ENCODE peak calls at places on chromosomes 11 and 22, in five cellular contexts. F, X, N, A and I are unnamed samples.

GRCh38 chr11:7413961-7414728 is 71.2 kb upstream of the OLFML1 start:
- DNase-seq in X (no peak), F (no peak), A (no peak), N (no peak), I (no peak)

GRCh38 chr11:12195773-12196172 is 85.4 kb downstream of the MICAL2 start:
- DNase-seq in F (no peak), N (no peak), X (no peak), A (no peak), I (peak)

GRCh38 chr11:128627666-128628342 is 40.4 kb upstream of the ETS1 start:
- DNase-seq in F (no peak), N (no peak), A (no peak), X (no peak), I (peak)

GRCh38 chr22:37601540-37602442 is 6.8 kb upstream of the GGA1 start:
- DNase-seq in F (peak), X (peak), A (peak), N (peak), I (no peak)

GRCh38 chr11:18698341-18699268 is at the start of gene TMEM86A:
- DNase-seq in X (peak), F (no peak), A (peak), N (peak), I (peak)

GRCh38 chr11:105862736-105863367 is 159.2 kb downstream of the MSANTD4 start:
- DNase-seq in N (peak), F (no peak), A (peak), X (peak), I (no peak)

GRCh38 chr11:79794484-79795393 is 353.9 kb upstream of the TENM4 start:
- DNase-seq in A (no peak), X (no peak), F (no peak), N (no peak), I (no peak)

GRCh38 chr22:32842486-32842885 is 41.0 kb downstream of the TIMP3 start:
- DNase-seq in F (no peak), A (no peak), N (no peak), X (no peak), I (no peak)

GRCh38 chr11:9662273-9662672 is 1.6 kb upstream of the SWAP70 start:
- DNase-seq in X (no peak), F (no peak), N (no peak), A (peak), I (no peak)

GRCh38 chr22:28019360-28019759 is 100.3 kb upstream of the PITPNB start:
- DNase-seq in X (no peak), A (no peak), N (peak), F (peak), I (peak)

GRCh38 chr11:705646-706438 is at the start of gene EPS8L2:
- DNase-seq in F (no peak), X (no peak), A (no peak), N (peak), I (peak)

GRCh38 chr22:45995405-45996101 is 18.6 kb upstream of the WNT7B start:
- DNase-seq in A (no peak), N (no peak), X (no peak), F (no peak), I (peak)

GRCh38 chr11:30426781-30427180 is 103.9 kb downstream of the ARL14EP start:
- DNase-seq in A (no peak), F (no peak), X (no peak), N (no peak), I (no peak)

GRCh38 chr11:28834877-28835276 is 726.7 kb downstream of the METTL15 start:
- DNase-seq in A (peak), X (peak), N (peak), F (no peak), I (no peak)

GRCh38 chr11:16905375-16905774 is 108.8 kb downstream of the PLEKHA7 start:
- DNase-seq in X (no peak), A (no peak), F (no peak), N (no peak), I (no peak)

GRCh38 chr22:17135153-17135760 is 14.1 kb upstream of the TMEM121B start:
- DNase-seq in X (no peak), F (no peak), A (no peak), N (no peak), I (no peak)

GRCh38 chr22:50342651-50343540 is at the start of gene PPP6R2:
- DNase-seq in N (peak), A (peak), X (peak), F (no peak), I (peak)
- TF ChIP-seq CTCF in N (no peak), A (no peak), X (no peak), F (no peak), I (peak)

GRCh38 chr22:35257321-35258143 is at the start of gene HMGXB4:
- DNase-seq in N (peak), F (peak), A (peak), X (peak), I (peak)
- TF ChIP-seq CTCF in N (no peak), F (peak), A (no peak), X (no peak), I (no peak)

DNA sequence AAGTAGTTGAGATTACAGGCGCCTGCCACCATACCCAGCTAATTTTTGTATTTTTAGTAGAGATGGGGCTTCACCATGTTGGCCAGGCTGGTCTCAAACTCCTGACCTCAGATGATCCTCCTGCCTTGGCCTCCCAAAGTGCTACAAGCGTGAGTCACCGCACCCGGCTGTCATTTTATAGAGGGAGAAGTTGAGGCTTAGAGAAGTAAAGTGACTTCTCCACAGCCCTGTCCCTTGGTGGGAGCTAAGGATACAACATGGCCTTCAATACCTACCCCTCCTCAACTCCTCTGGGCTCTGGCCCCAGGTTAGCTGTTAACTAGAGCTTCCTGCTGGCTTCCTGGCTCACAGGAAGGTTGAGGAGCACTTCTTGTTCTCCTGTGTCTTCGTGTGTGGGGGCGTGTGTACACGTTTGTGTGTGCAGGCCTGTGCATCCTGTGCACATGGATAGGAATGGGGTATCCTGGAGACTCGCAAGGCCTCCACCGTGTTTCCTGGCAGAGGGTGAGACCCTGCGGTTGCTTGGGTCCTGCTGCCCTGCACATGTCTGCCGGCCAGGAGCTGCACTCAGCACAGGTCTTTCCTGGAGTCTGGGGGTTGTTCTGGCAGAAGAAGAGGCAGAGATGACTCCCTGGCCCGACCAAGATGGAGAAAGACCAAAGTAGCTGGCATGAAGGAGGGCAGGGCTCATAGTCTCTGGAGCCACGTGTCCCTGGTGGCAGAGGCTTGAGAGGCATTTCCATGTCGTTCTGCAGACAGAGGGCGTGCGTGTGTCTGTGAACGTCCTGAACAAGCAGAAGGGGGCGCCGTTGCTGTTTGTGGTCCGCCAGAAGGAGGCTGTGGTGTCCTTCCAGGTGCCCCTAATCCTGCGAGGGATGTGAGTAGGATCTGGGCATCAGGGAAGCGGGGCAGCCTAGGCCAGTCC is 2.4 kb downstream of the SIDT2 start:
- DNase-seq in A (peak), X (peak), F (no peak), N (peak), I (peak)
- TF ChIP-seq CTCF in A (peak), X (peak), F (peak), N (peak), I (peak)

DNA sequence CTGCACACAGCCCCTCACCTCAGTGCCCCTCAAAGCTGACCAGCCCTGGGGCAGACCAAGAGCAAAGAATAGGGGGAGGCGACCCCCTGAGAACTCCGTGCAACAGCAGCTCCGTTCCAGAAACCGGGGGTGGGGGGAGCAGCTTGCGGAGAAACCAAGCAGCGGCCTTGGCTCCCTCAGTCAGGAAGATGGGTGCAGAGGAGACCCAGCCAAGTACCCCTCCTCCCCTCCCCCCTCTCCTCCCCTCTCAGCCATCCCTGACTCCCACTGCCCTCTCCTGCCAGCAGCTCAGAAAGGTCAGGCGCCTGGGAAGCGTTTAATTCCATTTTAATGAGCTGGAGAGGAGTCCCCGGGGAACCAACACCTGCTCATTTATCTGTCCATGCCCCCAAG is 78.9 kb downstream of the PDE2A start:
- DNase-seq in X (no peak), N (no peak), F (no peak), A (no peak), I (no peak)
- TF ChIP-seq CTCF in X (no peak), N (no peak), F (no peak), A (no peak), I (no peak)

GRCh38 chr22:24772493-24773220 is 1.9 kb downstream of the PIWIL3 start:
- DNase-seq in A (peak), F (peak), N (peak), X (peak), I (no peak)
- TF ChIP-seq CTCF in A (peak), F (peak), N (peak), X (peak), I (no peak)

GRCh38 chr11:36069576-36070214 is 125.8 kb downstream of the LDLRAD3 start:
- DNase-seq in A (peak), N (no peak), X (no peak), F (no peak), I (no peak)

GRCh38 chr11:36066891-36067290 is 123.0 kb downstream of the LDLRAD3 start:
- DNase-seq in X (no peak), F (no peak), N (no peak), A (no peak), I (no peak)

GRCh38 chr11:36071917-36072500 is 128.1 kb downstream of the LDLRAD3 start:
- DNase-seq in F (no peak), A (peak), X (no peak), N (no peak), I (no peak)

GRCh38 chr11:36073411-36074203 is 129.7 kb downstream of the LDLRAD3 start:
- DNase-seq in A (peak), N (peak), F (no peak), X (peak), I (no peak)

GRCh38 chr11:36070215-36070976 is 126.5 kb downstream of the LDLRAD3 start:
- DNase-seq in X (no peak), A (no peak), N (no peak), F (no peak), I (no peak)
- TF ChIP-seq CTCF in X (no peak), A (no peak), N (no peak), F (no peak), I (no peak)

DNA sequence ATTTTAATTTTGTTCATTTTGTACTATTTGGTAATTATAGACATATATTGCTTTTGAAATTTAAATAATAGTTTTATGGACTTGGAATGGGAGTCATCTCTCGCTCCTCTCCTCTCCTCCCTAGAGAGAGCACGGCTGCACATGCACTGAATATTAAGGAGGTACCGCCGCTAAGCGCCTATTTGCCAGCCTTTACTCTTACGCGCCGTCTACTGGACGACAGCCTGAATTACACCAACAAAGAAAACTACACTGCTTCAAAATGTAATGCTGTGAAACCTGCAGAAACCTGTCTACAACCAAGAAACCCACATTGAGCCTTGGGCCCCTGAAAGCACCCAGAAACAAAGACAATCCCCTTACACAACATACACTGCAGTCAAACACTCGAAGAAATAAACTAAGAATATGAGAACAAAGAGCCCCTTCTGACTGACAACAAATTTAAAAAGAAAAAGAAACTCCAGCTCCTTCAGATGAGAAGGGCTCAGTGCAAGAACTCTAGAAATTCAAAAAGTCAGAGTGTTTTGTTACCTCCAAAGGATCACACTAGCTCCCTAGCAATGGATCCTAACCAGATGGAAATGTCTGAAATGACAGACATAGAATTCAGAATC is 737.2 kb downstream of the LRRC4C start:
- DNase-seq in A (peak), N (peak), F (no peak), X (peak), I (peak)
- TF ChIP-seq CTCF in A (peak), N (peak), F (peak), X (peak), I (peak)

DNA sequence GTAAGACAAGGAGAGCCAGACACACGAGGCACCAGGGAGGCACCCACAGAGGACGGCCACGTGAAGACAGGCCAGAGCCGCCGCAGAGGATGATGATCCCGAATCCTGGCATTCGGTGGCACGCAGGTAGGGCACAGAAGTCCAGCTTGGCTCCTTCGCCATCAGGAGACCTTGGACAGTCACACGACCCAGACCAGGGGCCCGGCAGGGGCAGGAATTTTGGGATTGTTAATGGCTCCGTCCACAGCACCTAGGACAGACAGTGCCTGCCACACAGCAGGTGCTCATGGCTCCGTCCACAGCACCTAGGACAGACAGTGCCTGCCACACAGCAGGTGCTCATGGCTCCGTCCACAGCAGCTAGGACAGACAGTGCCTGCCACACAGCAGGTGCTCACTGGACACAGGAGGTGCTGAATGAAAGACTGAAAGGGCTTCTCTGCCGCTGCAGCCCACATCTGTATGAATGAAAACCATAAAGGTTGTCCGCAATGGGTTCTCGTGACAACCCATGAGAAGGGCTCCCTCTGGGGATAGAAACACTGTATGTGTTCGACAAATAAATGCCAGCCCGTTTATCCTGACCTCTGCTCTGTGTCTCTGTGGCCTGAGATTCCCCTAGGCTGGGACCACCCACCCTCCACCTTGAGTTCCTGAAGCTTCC is 341.6 kb downstream of the CTTN start:
- DNase-seq in N (no peak), F (no peak), X (no peak), A (no peak), I (no peak)
- TF ChIP-seq CTCF in N (no peak), F (no peak), X (no peak), A (no peak), I (no peak)

GRCh38 chr11:92696076-92696475 is 273.4 kb upstream of the MTNR1B start:
- DNase-seq in N (no peak), F (no peak), X (no peak), A (no peak), I (no peak)
- TF ChIP-seq CTCF in N (no peak), F (no peak), X (no peak), A (no peak), I (no peak)